ENCODE peak calls at places on chromosomes 3 and 15, in nine cellular contexts. U is body of pancreas, V is neural progenitor cell, L is H7, P is HepG2, G is thoracic aorta, B is ascending aorta, N is heart left ventricle, C is tibial nerve. W is an unnamed sample. For H3K27me3, the result is how much of the 10 kb centered on the place peaks cover.

GRCh38 chr15:62549345-62549970 is 384.4 kb upstream of the C2CD4B start:
- DNase-seq in U (peak), V (peak), L (peak), P (peak), G (no peak), B (no peak), N (no peak), C (no peak), W (no peak)

GRCh38 chr15:40937762-40938529 is 8.8 kb downstream of the DLL4 start:
- DNase-seq in U (no peak), V (no peak), L (peak), P (no peak), G (no peak), B (no peak), N (peak), C (no peak), W (no peak)

GRCh38 chr15:40066531-40066930 is 27.6 kb upstream of the SRP14 start:
- DNase-seq in U (no peak), V (no peak), L (no peak), P (no peak), G (no peak), B (no peak), N (no peak), C (no peak), W (no peak)

GRCh38 chr3:170499562-170500156 is 81.0 kb downstream of the CLDN11 start:
- DNase-seq in U (peak), V (peak), L (peak), P (peak), G (no peak), B (no peak), N (no peak), C (peak), W (peak)

GRCh38 chr3:195219351-195220045 is 51.5 kb downstream of the XXYLT1 start:
- DNase-seq in U (no peak), V (no peak), L (no peak), P (no peak), G (no peak), B (no peak), N (no peak), C (no peak), W (no peak)

GRCh38 chr3:50450135-50450911 is 53.1 kb downstream of the CACNA2D2 start:
- DNase-seq in U (peak), V (peak), L (peak), P (peak), G (peak), B (peak), N (peak), C (peak), W (peak)

GRCh38 chr3:127061641-127062040 is 78.7 kb downstream of the PLXNA1 start:
- DNase-seq in U (no peak), V (peak), L (peak), P (no peak), G (no peak), B (no peak), N (no peak), C (no peak), W (no peak)

GRCh38 chr3:167872032-167872431 is 136.5 kb downstream of the SERPINI1 start:
- DNase-seq in U (no peak), V (no peak), L (no peak), P (no peak), G (no peak), B (no peak), N (no peak), C (no peak), W (no peak)

GRCh38 chr3:152835311-152836102 is 576 bp downstream of the P2RY1 start:
- DNase-seq in U (peak), V (peak), L (peak), P (no peak), G (no peak), B (no peak), N (peak), C (peak), W (peak)

GRCh38 chr15:94731286-94731685 is 499.9 kb downstream of the MCTP2 start:
- DNase-seq in U (no peak), V (no peak), L (no peak), P (no peak), G (no peak), B (no peak), N (no peak), C (no peak), W (no peak)

GRCh38 chr3:149815728-149816127 is 2.7 kb downstream of the RNF13 start:
- DNase-seq in U (no peak), V (no peak), L (no peak), P (no peak), G (no peak), B (no peak), N (no peak), C (no peak), W (no peak)

GRCh38 chr15:92638291-92638708 is 17.3 kb downstream of the FAM174B start:
- DNase-seq in U (peak), V (no peak), L (no peak), P (peak), G (no peak), B (no peak), N (no peak), C (no peak), W (no peak)

GRCh38 chr3:106097817-106098410 is 229.1 kb upstream of the CBLB start:
- DNase-seq in U (no peak), V (no peak), L (no peak), P (no peak), G (no peak), B (no peak), N (no peak), C (no peak), W (no peak)

GRCh38 chr3:21954709-21955108 is 203.7 kb upstream of the ZNF385D start:
- DNase-seq in U (no peak), V (no peak), L (no peak), P (no peak), G (no peak), B (no peak), N (no peak), C (no peak), W (no peak)

GRCh38 chr15:23403550-23403949 is 43.5 kb downstream of the GOLGA6L2 start:
- DNase-seq in U (no peak), V (no peak), L (no peak), P (no peak), G (peak), B (no peak), N (peak), C (no peak), W (peak)

GRCh38 chr3:36476274-36476942 is 96.1 kb downstream of the STAC start:
- DNase-seq in U (no peak), V (no peak), L (no peak), P (no peak), G (no peak), B (no peak), N (no peak), C (no peak), W (no peak)

GRCh38 chr15:63380828-63381282 is 791 bp downstream of the CA12 start:
- DNase-seq in U (no peak), V (no peak), L (no peak), P (no peak), G (no peak), B (no peak), N (no peak), C (no peak), W (no peak)

GRCh38 chr3:191388823-191389222 is 58.5 kb upstream of the UTS2B start:
- DNase-seq in U (no peak), V (no peak), L (no peak), P (no peak), G (no peak), B (no peak), N (no peak), C (no peak), W (no peak)

GRCh38 chr3:133694288-133695268 is 32.8 kb upstream of the TOPBP1 start:
- DNase-seq in U (no peak), V (no peak), L (no peak), P (no peak), G (no peak), B (no peak), N (no peak), C (no peak), W (no peak)

GRCh38 chr3:119637679-119638525 is 22.5 kb downstream of the POPDC2 start:
- DNase-seq in U (no peak), V (no peak), L (no peak), P (no peak), G (no peak), B (no peak), N (no peak), C (no peak), W (no peak)

GRCh38 chr3:53195602-53196574 is 34.9 kb downstream of the PRKCD start:
- DNase-seq in U (peak), V (peak), L (peak), P (no peak), G (no peak), B (no peak), N (peak), C (peak), W (peak)

GRCh38 chr3:184167786-184168185 is 6.9 kb upstream of the AP2M1 start:
- DNase-seq in U (no peak), V (no peak), L (peak), P (no peak), G (no peak), B (no peak), N (no peak), C (no peak), W (no peak)

GRCh38 chr3:67647390-67647878 is 7.0 kb downstream of the SUCLG2 start:
- DNase-seq in U (peak), V (no peak), L (no peak), P (peak), G (no peak), B (no peak), N (peak), C (no peak), W (no peak)

GRCh38 chr3:117630885-117631284 is 921.3 kb downstream of the TUSC7 start:
- DNase-seq in U (no peak), V (no peak), L (no peak), P (no peak), G (no peak), B (no peak), N (no peak), C (no peak), W (no peak)

GRCh38 chr15:57785039-57785438 is 78.5 kb downstream of the POLR2M start:
- DNase-seq in U (no peak), V (no peak), L (no peak), P (no peak), G (no peak), B (no peak), N (no peak), C (no peak), W (no peak)

GRCh38 chr15:57782731-57783130 is 76.2 kb downstream of the POLR2M start:
- DNase-seq in U (no peak), V (no peak), L (no peak), P (no peak), G (no peak), B (no peak), N (no peak), C (no peak), W (no peak)

GRCh38 chr15:57785959-57786358 is 79.4 kb downstream of the POLR2M start:
- DNase-seq in U (no peak), V (no peak), L (no peak), P (no peak), G (no peak), B (no peak), N (no peak), C (no peak), W (no peak)

GRCh38 chr15:57780461-57780860 is 73.9 kb downstream of the POLR2M start:
- DNase-seq in U (no peak), V (no peak), L (no peak), P (no peak), G (no peak), B (no peak), N (no peak), C (no peak), W (no peak)

DNA sequence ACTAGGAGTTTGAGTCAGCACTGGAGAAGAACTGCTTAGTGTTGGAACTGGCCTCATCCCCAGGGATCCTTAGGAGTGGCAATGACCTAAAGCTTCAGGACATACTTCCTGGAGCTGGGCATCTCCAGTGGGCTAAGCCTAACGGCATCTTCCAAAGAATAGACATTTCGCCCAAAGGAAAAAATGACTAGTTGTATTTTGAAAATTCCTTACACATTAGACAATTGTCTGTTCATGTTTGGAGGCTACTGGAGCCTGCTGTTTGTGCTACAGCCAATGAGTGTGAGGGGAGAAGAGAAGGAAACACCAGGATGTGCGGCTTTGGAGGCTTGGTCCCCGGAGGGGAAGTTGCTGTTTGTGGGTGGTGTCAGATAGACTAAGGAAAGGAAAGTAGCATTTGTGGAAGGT is 77.6 kb downstream of the POLR2M start:
- DNase-seq in U (no peak), V (no peak), L (no peak), P (no peak), G (no peak), B (no peak), N (peak), C (peak), W (peak)
- H3K27me3 ChIP-seq in U (under half), V (under half), L (under half), P (under half), G (under half), B (under half), N (under half), C (under half), W (under half)

GRCh38 chr3:186789554-186790260 is 6.3 kb downstream of the EIF4A2 start:
- DNase-seq in U (no peak), V (no peak), L (no peak), P (no peak), G (no peak), B (no peak), N (no peak), C (no peak), W (no peak)

GRCh38 chr3:186788482-186789370 is 5.3 kb downstream of the EIF4A2 start:
- DNase-seq in U (no peak), V (no peak), L (no peak), P (no peak), G (no peak), B (no peak), N (no peak), C (no peak), W (no peak)

GRCh38 chr3:186786810-186787375 is 3.5 kb downstream of the EIF4A2 start:
- DNase-seq in U (no peak), V (no peak), L (no peak), P (no peak), G (no peak), B (no peak), N (no peak), C (no peak), W (no peak)

GRCh38 chr3:186787642-186788481 is 4.5 kb downstream of the EIF4A2 start:
- DNase-seq in U (no peak), V (no peak), L (no peak), P (no peak), G (no peak), B (no peak), N (no peak), C (no peak), W (no peak)

GRCh38 chr3:186790261-186790981 is 7.0 kb downstream of the EIF4A2 start:
- DNase-seq in U (no peak), V (no peak), L (no peak), P (peak), G (no peak), B (no peak), N (no peak), C (no peak), W (no peak)
- H3K27me3 ChIP-seq in U (under half), V (under half), L (under half), P (under half), G (under half), B (under half), N (under half), C (under half), W (under half)

DNA sequence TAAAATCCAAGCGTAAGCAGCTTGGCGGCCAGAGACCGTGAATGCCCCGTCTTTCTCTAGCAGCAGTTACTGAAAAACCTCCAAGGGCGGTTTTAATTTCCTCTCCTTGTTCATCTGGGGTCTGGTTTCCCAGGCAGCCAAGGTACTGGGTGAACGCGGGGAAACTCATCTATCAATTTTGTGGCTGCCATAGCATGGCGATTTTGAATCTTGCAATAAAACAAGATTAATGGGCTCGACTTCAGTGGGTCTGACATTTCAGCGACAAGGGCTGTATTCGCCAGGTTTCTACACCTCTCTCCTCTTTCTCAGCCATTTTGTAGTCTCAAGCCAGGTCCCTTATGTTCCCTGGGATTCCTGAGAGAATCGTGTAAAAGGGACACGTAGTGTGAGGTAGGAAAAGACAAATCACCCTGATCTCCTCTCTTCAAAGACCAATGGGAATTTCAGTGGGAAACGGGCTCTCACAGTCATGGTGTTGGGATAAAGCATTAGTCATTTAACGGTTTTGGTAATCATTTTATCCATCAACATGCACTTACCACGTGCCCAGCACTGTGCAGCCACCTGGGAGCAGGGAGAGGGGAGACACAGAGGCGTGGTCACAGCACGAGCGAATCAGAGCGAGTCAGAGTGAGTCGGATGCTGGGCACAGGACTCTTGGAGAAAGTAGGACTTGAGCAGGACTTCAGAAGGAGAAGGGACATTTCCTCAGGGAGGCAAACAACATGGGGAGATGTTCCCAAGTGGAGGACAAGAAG is 130.6 kb downstream of the MINAR1 start:
- DNase-seq in U (no peak), V (no peak), L (no peak), P (no peak), G (no peak), B (no peak), N (no peak), C (no peak), W (no peak)
- H3K27me3 ChIP-seq in U (under half), V (under half), L (under half), P (under half), G (under half), B (under half), N (under half), C (under half), W (under half)

GRCh38 chr3:147397155-147397888 is 9.0 kb downstream of the ZIC4 start:
- DNase-seq in U (no peak), V (peak), L (peak), P (no peak), G (no peak), B (no peak), N (no peak), C (no peak), W (no peak)
- H3K27me3 ChIP-seq in U (under half), V (half or more), L (half or more), P (under half), G (under half), B (under half), N (half or more), C (under half), W (half or more)

DNA sequence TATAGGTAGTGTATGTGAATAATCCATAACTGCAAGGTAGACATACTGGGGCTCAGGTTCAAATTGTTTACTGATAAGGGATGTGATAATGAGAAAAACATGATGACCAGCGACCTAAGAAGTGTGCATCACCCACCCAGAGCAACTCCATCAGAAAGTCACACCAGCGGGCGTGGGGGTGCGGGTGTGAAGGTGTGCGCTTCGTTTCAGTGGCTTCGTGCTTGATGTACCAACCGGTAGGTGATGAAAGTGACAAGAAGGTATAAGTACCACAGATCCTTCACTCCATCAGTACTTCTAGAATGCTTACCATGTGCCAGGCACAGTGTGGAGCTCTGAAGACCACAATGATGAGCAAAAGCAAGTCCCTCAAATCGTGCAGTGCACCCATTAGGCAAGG is 11.2 kb downstream of the ANP32A start:
- DNase-seq in U (no peak), V (no peak), L (peak), P (no peak), G (no peak), B (no peak), N (no peak), C (no peak), W (no peak)
- H3K27me3 ChIP-seq in U (under half), V (under half), L (under half), P (under half), G (under half), B (under half), N (under half), C (under half), W (under half)

DNA sequence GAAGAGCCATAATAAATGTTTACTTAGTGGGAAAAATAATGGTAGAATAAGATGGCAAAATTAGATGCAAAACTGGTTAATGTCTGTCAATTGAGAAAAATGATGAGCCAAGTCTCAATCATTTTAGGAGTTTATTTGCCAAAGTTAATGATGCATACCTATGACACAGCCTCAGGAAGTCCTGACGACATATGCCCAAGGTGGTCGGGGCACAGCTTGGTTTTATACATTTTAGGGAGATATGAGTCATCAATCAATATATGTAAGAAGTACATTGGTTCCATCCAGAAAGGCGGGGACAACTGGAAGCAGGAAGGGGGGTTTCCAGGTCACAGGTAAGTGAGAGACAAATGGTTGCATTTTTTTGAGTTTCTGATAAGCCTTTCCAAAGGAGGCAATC is 31.5 kb downstream of the CLEC3B start:
- DNase-seq in U (no peak), V (no peak), L (no peak), P (no peak), G (no peak), B (no peak), N (no peak), C (no peak), W (no peak)
- H3K27me3 ChIP-seq in U (under half), V (half or more), L (under half), P (under half), G (under half), B (under half), N (under half), C (under half), W (under half)

GRCh38 chr3:166446986-166447385 is 609.8 kb upstream of the BCHE start:
- DNase-seq in U (no peak), V (no peak), L (no peak), P (no peak), G (no peak), B (no peak), N (no peak), C (no peak), W (no peak)

GRCh38 chr3:166447513-166447912 is 610.3 kb upstream of the BCHE start:
- DNase-seq in U (no peak), V (no peak), L (no peak), P (no peak), G (no peak), B (no peak), N (no peak), C (no peak), W (no peak)

GRCh38 chr3:166444756-166445155 is 607.5 kb upstream of the BCHE start:
- DNase-seq in U (no peak), V (no peak), L (no peak), P (no peak), G (no peak), B (no peak), N (no peak), C (no peak), W (no peak)

GRCh38 chr3:166445865-166446264 is 608.6 kb upstream of the BCHE start:
- DNase-seq in U (no peak), V (no peak), L (no peak), P (no peak), G (no peak), B (no peak), N (no peak), C (no peak), W (no peak)

GRCh38 chr3:166446291-166446690 is 609.1 kb upstream of the BCHE start:
- DNase-seq in U (no peak), V (no peak), L (no peak), P (no peak), G (no peak), B (no peak), N (no peak), C (no peak), W (no peak)
- H3K27me3 ChIP-seq in U (under half), V (under half), L (under half), P (under half), G (under half), B (under half), N (under half), C (under half), W (under half)